ENCODE peak calls at places on chromosomes 13 and 19, in five cellular contexts. O is HFFc6, Q is cardiac muscle cell, L is hypothalamus, S is islet precursor cell. R is an unnamed sample.

GRCh38 chr13:79637086-79637763 is 156.3 kb downstream of the NDFIP2 start:
- DNase-seq in L (no peak), S (no peak), O (no peak), Q (peak), R (no peak)

GRCh38 chr13:94968757-94969086 is 256.4 kb upstream of the SOX21 start:
- DNase-seq in S (no peak), L (no peak), O (no peak), Q (no peak), R (no peak)

GRCh38 chr19:17686592-17687042 is 1.5 kb downstream of the UNC13A start:
- DNase-seq in Q (peak), S (peak), O (peak), L (no peak), R (peak)

GRCh38 chr13:106496072-106496997 is 39.1 kb downstream of the EFNB2 start:
- DNase-seq in L (no peak), Q (peak), S (no peak), O (no peak), R (no peak)

GRCh38 chr19:18021121-18021755 is 13.3 kb downstream of the ARRDC2 start:
- DNase-seq in S (no peak), L (peak), Q (peak), O (peak), R (no peak)

GRCh38 chr13:59746291-59746962 is 417.3 kb downstream of the DIAPH3 start:
- DNase-seq in S (no peak), Q (peak), L (no peak), O (peak), R (no peak)

GRCh38 chr13:86758116-86758515 is 913.1 kb upstream of the SLITRK5 start:
- DNase-seq in O (no peak), L (no peak), S (no peak), Q (no peak), R (peak)

GRCh38 chr19:38385804-38386257 is 2.0 kb downstream of the GGN start:
- DNase-seq in Q (no peak), S (peak), L (no peak), O (no peak), R (peak)

GRCh38 chr13:97301382-97302095 is 79.4 kb downstream of the MBNL2 start:
- DNase-seq in S (no peak), O (no peak), L (no peak), Q (no peak), R (no peak)

GRCh38 chr13:41502676-41503075 is 45.3 kb downstream of the RGCC start:
- DNase-seq in L (no peak), S (no peak), Q (no peak), O (no peak), R (no peak)

GRCh38 chr19:21423057-21424041 is 26.4 kb downstream of the ZNF493 start:
- DNase-seq in O (no peak), S (no peak), L (no peak), Q (no peak), R (no peak)